ENCODE peak calls at places on chromosomes 1 and 21, in ten cellular contexts. One of them, this sample, is unnamed.

GRCh38 chr1:33364578-33364945 is 43.7 kb upstream of the A3GALT2 start:
- DNase-seq in fibroblast of lung: no peak
- DNase-seq in esophagus squamous epithelium: no peak
- DNase-seq in heart right ventricle: peak
- DNase-seq in endodermal cell: no peak
- DNase-seq in esophagus muscularis mucosa: no peak
- DNase-seq in BE2C: peak
- DNase-seq in omental fat pad: no peak
- DNase-seq in WERI-Rb-1: peak
- DNase-seq in brain microvascular endothelial cell: no peak
- DNase-seq in this sample: no peak

GRCh38 chr1:43975249-43975961 is 645 bp downstream of the ATP6V0B start:
- DNase-seq in fibroblast of lung: no peak
- DNase-seq in esophagus squamous epithelium: no peak
- DNase-seq in heart right ventricle: peak
- DNase-seq in endodermal cell: peak
- DNase-seq in esophagus muscularis mucosa: no peak
- DNase-seq in BE2C: no peak
- DNase-seq in omental fat pad: no peak
- DNase-seq in WERI-Rb-1: no peak
- DNase-seq in brain microvascular endothelial cell: no peak
- DNase-seq in this sample: peak

GRCh38 chr21:15826147-15826780 is 96.5 kb downstream of the USP25 start:
- DNase-seq in fibroblast of lung: peak
- DNase-seq in esophagus squamous epithelium: no peak
- DNase-seq in heart right ventricle: peak
- DNase-seq in endodermal cell: peak
- DNase-seq in esophagus muscularis mucosa: no peak
- DNase-seq in BE2C: no peak
- DNase-seq in omental fat pad: no peak
- DNase-seq in WERI-Rb-1: peak
- DNase-seq in brain microvascular endothelial cell: no peak
- DNase-seq in this sample: no peak

GRCh38 chr1:182357913-182358312 is 33.7 kb downstream of the GLUL start:
- DNase-seq in fibroblast of lung: no peak
- DNase-seq in esophagus squamous epithelium: no peak
- DNase-seq in heart right ventricle: no peak
- DNase-seq in endodermal cell: no peak
- DNase-seq in esophagus muscularis mucosa: no peak
- DNase-seq in BE2C: no peak
- DNase-seq in omental fat pad: no peak
- DNase-seq in WERI-Rb-1: no peak
- DNase-seq in brain microvascular endothelial cell: no peak
- DNase-seq in this sample: no peak

GRCh38 chr1:24393892-24394291 is 19.7 kb downstream of the STPG1 start:
- DNase-seq in fibroblast of lung: peak
- DNase-seq in esophagus squamous epithelium: no peak
- DNase-seq in heart right ventricle: no peak
- DNase-seq in endodermal cell: no peak
- DNase-seq in esophagus muscularis mucosa: peak
- DNase-seq in BE2C: no peak
- DNase-seq in omental fat pad: no peak
- DNase-seq in WERI-Rb-1: no peak
- DNase-seq in brain microvascular endothelial cell: no peak
- DNase-seq in this sample: no peak

GRCh38 chr1:7299329-7299799 is 471.7 kb upstream of the VAMP3 start:
- DNase-seq in fibroblast of lung: peak
- DNase-seq in esophagus squamous epithelium: no peak
- DNase-seq in heart right ventricle: peak
- DNase-seq in endodermal cell: peak
- DNase-seq in esophagus muscularis mucosa: peak
- DNase-seq in BE2C: peak
- DNase-seq in omental fat pad: peak
- DNase-seq in WERI-Rb-1: no peak
- DNase-seq in brain microvascular endothelial cell: peak
- DNase-seq in this sample: no peak

GRCh38 chr1:206608108-206608698 is 4.1 kb downstream of the EIF2D start:
- DNase-seq in fibroblast of lung: peak
- DNase-seq in esophagus squamous epithelium: no peak
- DNase-seq in heart right ventricle: no peak
- DNase-seq in endodermal cell: peak
- DNase-seq in esophagus muscularis mucosa: no peak
- DNase-seq in BE2C: peak
- DNase-seq in omental fat pad: no peak
- DNase-seq in WERI-Rb-1: peak
- DNase-seq in brain microvascular endothelial cell: peak
- DNase-seq in this sample: no peak

GRCh38 chr1:42765832-42766722 is 751 bp downstream of the P3H1 start:
- DNase-seq in fibroblast of lung: peak
- DNase-seq in esophagus squamous epithelium: no peak
- DNase-seq in heart right ventricle: peak
- DNase-seq in endodermal cell: peak
- DNase-seq in esophagus muscularis mucosa: no peak
- DNase-seq in BE2C: peak
- DNase-seq in omental fat pad: no peak
- DNase-seq in WERI-Rb-1: peak
- DNase-seq in brain microvascular endothelial cell: peak
- DNase-seq in this sample: no peak

GRCh38 chr1:7525664-7526063 is 245.4 kb upstream of the VAMP3 start:
- DNase-seq in fibroblast of lung: no peak
- DNase-seq in esophagus squamous epithelium: no peak
- DNase-seq in heart right ventricle: no peak
- DNase-seq in endodermal cell: no peak
- DNase-seq in esophagus muscularis mucosa: no peak
- DNase-seq in BE2C: no peak
- DNase-seq in omental fat pad: no peak
- DNase-seq in WERI-Rb-1: no peak
- DNase-seq in brain microvascular endothelial cell: no peak
- DNase-seq in this sample: no peak

GRCh38 chr1:61287734-61288133 is 205.4 kb downstream of the NFIA start:
- DNase-seq in fibroblast of lung: peak
- DNase-seq in esophagus squamous epithelium: no peak
- DNase-seq in heart right ventricle: no peak
- DNase-seq in endodermal cell: no peak
- DNase-seq in esophagus muscularis mucosa: no peak
- DNase-seq in BE2C: no peak
- DNase-seq in omental fat pad: no peak
- DNase-seq in WERI-Rb-1: no peak
- DNase-seq in brain microvascular endothelial cell: peak
- DNase-seq in this sample: no peak

GRCh38 chr1:224256642-224257041 is 73.3 kb downstream of the NVL start:
- DNase-seq in fibroblast of lung: no peak
- DNase-seq in esophagus squamous epithelium: no peak
- DNase-seq in heart right ventricle: no peak
- DNase-seq in endodermal cell: no peak
- DNase-seq in esophagus muscularis mucosa: no peak
- DNase-seq in BE2C: no peak
- DNase-seq in omental fat pad: no peak
- DNase-seq in WERI-Rb-1: no peak
- DNase-seq in brain microvascular endothelial cell: no peak
- DNase-seq in this sample: no peak

GRCh38 chr1:41658444-41659158 is 174.1 kb upstream of the EDN2 start:
- DNase-seq in fibroblast of lung: no peak
- DNase-seq in esophagus squamous epithelium: no peak
- DNase-seq in heart right ventricle: no peak
- DNase-seq in endodermal cell: peak
- DNase-seq in esophagus muscularis mucosa: no peak
- DNase-seq in BE2C: peak
- DNase-seq in omental fat pad: no peak
- DNase-seq in WERI-Rb-1: peak
- DNase-seq in brain microvascular endothelial cell: no peak
- DNase-seq in this sample: peak

GRCh38 chr1:151146072-151146415 is 387 bp downstream of the SEMA6C start:
- DNase-seq in fibroblast of lung: no peak
- DNase-seq in esophagus squamous epithelium: no peak
- DNase-seq in heart right ventricle: no peak
- DNase-seq in endodermal cell: no peak
- DNase-seq in esophagus muscularis mucosa: no peak
- DNase-seq in BE2C: no peak
- DNase-seq in omental fat pad: no peak
- DNase-seq in WERI-Rb-1: no peak
- DNase-seq in brain microvascular endothelial cell: no peak
- DNase-seq in this sample: no peak

GRCh38 chr1:47991698-47992097 is 5.5 kb downstream of the TRABD2B start:
- DNase-seq in fibroblast of lung: no peak
- DNase-seq in esophagus squamous epithelium: no peak
- DNase-seq in heart right ventricle: no peak
- DNase-seq in endodermal cell: no peak
- DNase-seq in esophagus muscularis mucosa: no peak
- DNase-seq in BE2C: no peak
- DNase-seq in omental fat pad: no peak
- DNase-seq in WERI-Rb-1: no peak
- DNase-seq in brain microvascular endothelial cell: no peak
- DNase-seq in this sample: no peak

GRCh38 chr1:236351875-236352573 is 42.1 kb upstream of the EDARADD start:
- DNase-seq in fibroblast of lung: no peak
- DNase-seq in esophagus squamous epithelium: no peak
- DNase-seq in heart right ventricle: no peak
- DNase-seq in endodermal cell: no peak
- DNase-seq in esophagus muscularis mucosa: peak
- DNase-seq in BE2C: no peak
- DNase-seq in omental fat pad: no peak
- DNase-seq in WERI-Rb-1: no peak
- DNase-seq in brain microvascular endothelial cell: no peak
- DNase-seq in this sample: no peak

GRCh38 chr1:114339379-114339778 is 171.6 kb downstream of the TRIM33 start:
- DNase-seq in fibroblast of lung: no peak
- DNase-seq in esophagus squamous epithelium: no peak
- DNase-seq in heart right ventricle: no peak
- DNase-seq in endodermal cell: no peak
- DNase-seq in esophagus muscularis mucosa: peak
- DNase-seq in BE2C: no peak
- DNase-seq in omental fat pad: no peak
- DNase-seq in WERI-Rb-1: peak
- DNase-seq in brain microvascular endothelial cell: no peak
- DNase-seq in this sample: no peak

GRCh38 chr1:21244986-21245687 is 45.1 kb downstream of the ECE1 start:
- DNase-seq in fibroblast of lung: no peak
- DNase-seq in esophagus squamous epithelium: no peak
- DNase-seq in heart right ventricle: no peak
- DNase-seq in endodermal cell: peak
- DNase-seq in esophagus muscularis mucosa: no peak
- DNase-seq in BE2C: no peak
- DNase-seq in omental fat pad: no peak
- DNase-seq in WERI-Rb-1: no peak
- DNase-seq in brain microvascular endothelial cell: no peak
- DNase-seq in this sample: no peak

GRCh38 chr1:111481387-111482221 is 7.8 kb downstream of the C1orf162 start:
- DNase-seq in fibroblast of lung: peak
- DNase-seq in esophagus squamous epithelium: peak
- DNase-seq in heart right ventricle: peak
- DNase-seq in endodermal cell: peak
- DNase-seq in esophagus muscularis mucosa: peak
- DNase-seq in BE2C: peak
- DNase-seq in omental fat pad: peak
- DNase-seq in WERI-Rb-1: peak
- DNase-seq in brain microvascular endothelial cell: peak
- DNase-seq in this sample: no peak
- TF ChIP-seq CTCF in fibroblast of lung: peak
- TF ChIP-seq CTCF in esophagus squamous epithelium: peak
- TF ChIP-seq CTCF in heart right ventricle: peak
- TF ChIP-seq CTCF in endodermal cell: peak
- TF ChIP-seq CTCF in esophagus muscularis mucosa: peak
- TF ChIP-seq CTCF in BE2C: peak
- TF ChIP-seq CTCF in omental fat pad: no peak
- TF ChIP-seq CTCF in WERI-Rb-1: peak
- TF ChIP-seq CTCF in brain microvascular endothelial cell: peak
- TF ChIP-seq CTCF in this sample: peak

DNA sequence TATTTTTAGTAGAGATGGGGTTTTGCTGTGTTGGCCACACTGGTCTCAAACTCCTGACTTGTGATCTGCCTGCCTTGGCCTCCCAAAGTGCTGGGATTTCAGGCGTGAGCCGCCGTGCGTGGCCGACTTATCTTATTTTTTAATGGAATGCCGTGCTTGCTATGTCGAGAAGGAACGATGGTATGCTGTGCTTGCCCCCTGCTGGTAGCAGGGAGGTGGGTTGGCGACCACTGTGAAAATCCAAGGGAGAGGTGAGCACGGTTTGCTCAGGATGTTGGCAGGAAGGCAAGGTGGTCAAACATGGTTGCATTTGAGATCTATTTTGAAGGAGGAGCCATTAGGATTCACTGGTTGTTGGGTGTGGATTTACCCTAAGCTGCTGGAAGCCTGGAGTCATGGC is 45.8 kb upstream of the RCC2 start:
- DNase-seq in fibroblast of lung: peak
- DNase-seq in esophagus squamous epithelium: no peak
- DNase-seq in heart right ventricle: no peak
- DNase-seq in endodermal cell: peak
- DNase-seq in esophagus muscularis mucosa: no peak
- DNase-seq in BE2C: peak
- DNase-seq in omental fat pad: no peak
- DNase-seq in WERI-Rb-1: peak
- DNase-seq in brain microvascular endothelial cell: peak
- DNase-seq in this sample: no peak
- TF ChIP-seq CTCF in fibroblast of lung: peak
- TF ChIP-seq CTCF in esophagus squamous epithelium: peak
- TF ChIP-seq CTCF in heart right ventricle: no peak
- TF ChIP-seq CTCF in endodermal cell: peak
- TF ChIP-seq CTCF in esophagus muscularis mucosa: peak
- TF ChIP-seq CTCF in BE2C: peak
- TF ChIP-seq CTCF in omental fat pad: no peak
- TF ChIP-seq CTCF in WERI-Rb-1: peak
- TF ChIP-seq CTCF in brain microvascular endothelial cell: peak
- TF ChIP-seq CTCF in this sample: peak

DNA sequence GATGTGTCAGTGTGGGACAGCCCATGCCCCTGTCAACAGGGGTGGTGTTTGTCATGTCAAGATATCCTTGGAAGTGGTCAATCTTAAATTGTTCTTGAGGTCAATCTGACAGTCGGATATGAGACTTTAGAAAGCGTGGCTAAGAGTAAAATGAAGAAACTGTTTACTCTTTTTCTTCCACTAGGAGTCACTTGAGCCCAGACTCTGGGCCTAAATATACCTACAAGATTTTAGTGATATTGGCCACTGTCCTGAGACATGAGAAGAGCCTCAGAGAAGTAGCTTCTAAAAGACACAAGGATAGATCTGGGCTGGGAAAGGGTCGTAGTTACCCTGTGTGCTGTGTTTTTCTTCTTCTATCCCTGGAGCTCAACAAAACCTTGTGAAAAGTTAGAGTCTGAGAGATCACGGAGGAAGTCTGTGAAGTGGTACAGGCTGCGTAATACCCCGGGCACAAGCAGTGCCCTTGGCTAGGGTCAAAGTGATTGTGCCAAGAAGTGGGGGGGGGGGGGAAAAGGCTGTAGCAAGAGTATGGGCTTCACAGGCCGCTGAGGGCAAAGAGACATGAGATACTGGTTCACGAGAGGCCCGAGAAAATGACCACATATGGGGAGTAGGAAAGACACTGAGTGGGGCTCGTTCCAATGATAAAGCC is 355.2 kb upstream of the GREM2 start:
- DNase-seq in fibroblast of lung: peak
- DNase-seq in esophagus squamous epithelium: no peak
- DNase-seq in heart right ventricle: no peak
- DNase-seq in endodermal cell: no peak
- DNase-seq in esophagus muscularis mucosa: no peak
- DNase-seq in BE2C: no peak
- DNase-seq in omental fat pad: no peak
- DNase-seq in WERI-Rb-1: no peak
- DNase-seq in brain microvascular endothelial cell: peak
- DNase-seq in this sample: no peak
- TF ChIP-seq CTCF in fibroblast of lung: peak
- TF ChIP-seq CTCF in esophagus squamous epithelium: no peak
- TF ChIP-seq CTCF in heart right ventricle: no peak
- TF ChIP-seq CTCF in endodermal cell: peak
- TF ChIP-seq CTCF in esophagus muscularis mucosa: peak
- TF ChIP-seq CTCF in BE2C: no peak
- TF ChIP-seq CTCF in omental fat pad: no peak
- TF ChIP-seq CTCF in WERI-Rb-1: peak
- TF ChIP-seq CTCF in brain microvascular endothelial cell: peak
- TF ChIP-seq CTCF in this sample: peak

GRCh38 chr1:71087060-71087459 is 6.2 kb upstream of the ZRANB2 start:
- DNase-seq in fibroblast of lung: no peak
- DNase-seq in esophagus squamous epithelium: no peak
- DNase-seq in heart right ventricle: no peak
- DNase-seq in endodermal cell: no peak
- DNase-seq in esophagus muscularis mucosa: no peak
- DNase-seq in BE2C: no peak
- DNase-seq in omental fat pad: no peak
- DNase-seq in WERI-Rb-1: no peak
- DNase-seq in brain microvascular endothelial cell: no peak
- DNase-seq in this sample: no peak
- TF ChIP-seq CTCF in fibroblast of lung: no peak
- TF ChIP-seq CTCF in esophagus squamous epithelium: no peak
- TF ChIP-seq CTCF in heart right ventricle: no peak
- TF ChIP-seq CTCF in endodermal cell: peak
- TF ChIP-seq CTCF in esophagus muscularis mucosa: no peak
- TF ChIP-seq CTCF in BE2C: peak
- TF ChIP-seq CTCF in omental fat pad: no peak
- TF ChIP-seq CTCF in WERI-Rb-1: peak
- TF ChIP-seq CTCF in brain microvascular endothelial cell: no peak
- TF ChIP-seq CTCF in this sample: no peak

This sample was measured in chondrocyte.